ENCODE peak calls at places on chromosomes 13 and 19, in four cellular contexts. R, I, C and A are unnamed samples.

GRCh38 chr13:21232196-21232595 is 55.7 kb downstream of the MRPL57 start:
- DNase-seq in R (no peak), I (no peak), C (no peak), A (no peak)

GRCh38 chr13:67353891-67354459 is 123.8 kb upstream of the PCDH9 start:
- DNase-seq in R (no peak), I (no peak), C (peak; percentile 34), A (no peak)

GRCh38 chr19:33304760-33305647 is 2.7 kb upstream of the CEBPA start:
- DNase-seq in R (no peak), I (peak; percentile 55), C (no peak), A (no peak)

GRCh38 chr19:41031926-41032325 is 40.8 kb downstream of the CYP2B6 start:
- DNase-seq in R (no peak), I (no peak), C (no peak), A (no peak)

GRCh38 chr13:33108620-33109019 is 92.4 kb downstream of the KL start:
- DNase-seq in R (no peak), I (no peak), C (peak; percentile 69), A (no peak)

GRCh38 chr13:71813187-71813586 is 53.8 kb downstream of the DACH1 start:
- DNase-seq in R (no peak), I (no peak), C (no peak), A (no peak)

GRCh38 chr19:28578208-28578607 is 634.7 kb downstream of the UQCRFS1 start:
- DNase-seq in R (no peak), I (peak; percentile 19), C (no peak), A (no peak)

GRCh38 chr19:41318696-41319499 is 8.9 kb downstream of the CCDC97 start:
- DNase-seq in R (no peak), I (no peak), C (no peak), A (no peak)

GRCh38 chr13:79183231-79183630 is 222.8 kb downstream of the RBM26 start:
- DNase-seq in R (no peak), I (no peak), C (no peak), A (no peak)

GRCh38 chr19:45798995-45799517 is 6.4 kb upstream of the DMWD start:
- DNase-seq in R (no peak), I (no peak), C (peak; percentile 80), A (peak; percentile 54)

GRCh38 chr13:45786293-45786920 is 65.1 kb downstream of the SIAH3 start:
- DNase-seq in R (no peak), I (peak; percentile 14), C (no peak), A (no peak)

GRCh38 chr19:4581381-4582111 is 22.1 kb upstream of the SEMA6B start:
- DNase-seq in R (no peak), I (no peak), C (peak; percentile 31), A (no peak)

GRCh38 chr19:57850553-57851017 is 926 bp downstream of the ZNF587 start:
- DNase-seq in R (no peak), I (no peak), C (peak; percentile 82), A (no peak)

GRCh38 chr19:32570081-32570785 is 10.8 kb upstream of the PDCD5 start:
- DNase-seq in R (no peak), I (peak; percentile 33), C (peak; percentile 25), A (no peak)

GRCh38 chr19:8531470-8531869 is 17.5 kb upstream of the ZNF414 start:
- DNase-seq in R (no peak), I (no peak), C (no peak), A (no peak)

GRCh38 chr19:54136086-54136863 is 1.3 kb upstream of the CNOT3 start:
- DNase-seq in R (no peak), I (no peak), C (peak; percentile 7), A (no peak)

GRCh38 chr19:12628040-12629022 is 17.6 kb downstream of the ZNF791 start:
- DNase-seq in R (no peak), I (no peak), C (peak; percentile 40), A (no peak)

GRCh38 chr19:57280913-57281425 is 684 bp downstream of the ZNF460 start:
- DNase-seq in R (no peak), I (no peak), C (peak; percentile 15), A (no peak)

GRCh38 chr19:39110263-39110967 is 15.2 kb upstream of the PAK4 start:
- DNase-seq in R (no peak), I (no peak), C (no peak), A (peak; percentile 66)

GRCh38 chr19:18282021-18282787 is 782 bp upstream of the JUND start:
- DNase-seq in R (peak; percentile 77), I (no peak), C (no peak), A (no peak)

GRCh38 chr19:45478454-45479238 is 10.8 kb downstream of the FOSB start:
- DNase-seq in R (peak; percentile 63), I (peak; percentile 92), C (peak; percentile 94), A (peak; percentile 79)

GRCh38 chr13:41610426-41610825 is 153.1 kb downstream of the RGCC start:
- DNase-seq in R (no peak), I (no peak), C (peak; percentile 92), A (no peak)

GRCh38 chr13:109400192-109400591 is 386.2 kb downstream of the IRS2 start:
- DNase-seq in R (no peak), I (no peak), C (peak; percentile 10), A (no peak)

GRCh38 chr19:39974377-39975155 is 3.6 kb downstream of the PSMC4 start:
- DNase-seq in R (no peak), I (no peak), C (no peak), A (no peak)

GRCh38 chr13:110306960-110307696 is at the start of the genes COL4A1 and COL4A2:
- DNase-seq in R (no peak), I (peak; percentile 87), C (peak; percentile 80), A (no peak)

GRCh38 chr19:17002455-17002854 is 24.2 kb downstream of the CPAMD8 start:
- DNase-seq in R (no peak), I (no peak), C (no peak), A (no peak)

GRCh38 chr19:49988007-49988406 is 27.0 kb upstream of the SIGLEC11 start:
- DNase-seq in R (no peak), I (no peak), C (no peak), A (no peak)
- TF ChIP-seq CTCF in R (no peak), I (no peak), C (no peak), A (no peak)

GRCh38 chr13:50268500-50268899 is 253.3 kb downstream of the KCNRG start:
- DNase-seq in R (no peak), I (no peak), C (no peak), A (no peak)
- TF ChIP-seq CTCF in R (no peak), I (no peak), C (peak; percentile 36), A (no peak)

GRCh38 chr19:10421240-10421948 is 1.1 kb downstream of the PDE4A start:
- DNase-seq in R (no peak), I (no peak), C (no peak), A (no peak)
- TF ChIP-seq CTCF in R (no peak), I (no peak), C (no peak), A (no peak)

GRCh38 chr13:22253107-22253506 is 582.2 kb downstream of the FGF9 start:
- DNase-seq in R (no peak), I (no peak), C (no peak), A (no peak)
- TF ChIP-seq CTCF in R (no peak), I (no peak), C (no peak), A (no peak)

GRCh38 chr13:27483421-27483820 is 33.1 kb upstream of the MTIF3 start:
- DNase-seq in R (no peak), I (no peak), C (no peak), A (no peak)

GRCh38 chr13:27482996-27483395 is 32.6 kb upstream of the MTIF3 start:
- DNase-seq in R (no peak), I (no peak), C (no peak), A (peak; percentile 27)

GRCh38 chr13:27476943-27477681 is 26.7 kb upstream of the MTIF3 start:
- DNase-seq in R (no peak), I (peak; percentile 38), C (peak; percentile 5), A (no peak)

DNA sequence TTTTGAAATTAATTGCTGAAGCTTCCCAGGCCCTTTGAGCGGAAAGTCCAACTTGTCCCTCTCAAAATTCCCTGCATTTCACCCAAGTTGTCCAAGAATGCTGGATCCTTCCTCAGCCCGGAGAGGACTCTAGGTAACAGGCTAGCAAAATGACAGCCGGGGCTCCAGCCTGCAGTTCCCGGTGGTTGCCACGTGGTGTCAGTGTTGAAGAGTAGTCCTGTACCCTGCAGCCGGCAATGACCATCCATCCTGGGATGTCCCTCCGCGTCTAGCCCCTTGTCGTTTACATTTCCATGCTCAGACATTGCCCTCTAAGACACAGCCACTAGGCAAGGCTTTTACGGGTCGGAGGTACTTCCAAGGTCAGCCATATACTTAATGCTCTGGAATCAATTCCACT is 31.4 kb upstream of the MTIF3 start:
- DNase-seq in R (no peak), I (peak; percentile 64), C (no peak), A (no peak)
- TF ChIP-seq CTCF in R (no peak), I (no peak), C (peak; percentile 86), A (no peak)

DNA sequence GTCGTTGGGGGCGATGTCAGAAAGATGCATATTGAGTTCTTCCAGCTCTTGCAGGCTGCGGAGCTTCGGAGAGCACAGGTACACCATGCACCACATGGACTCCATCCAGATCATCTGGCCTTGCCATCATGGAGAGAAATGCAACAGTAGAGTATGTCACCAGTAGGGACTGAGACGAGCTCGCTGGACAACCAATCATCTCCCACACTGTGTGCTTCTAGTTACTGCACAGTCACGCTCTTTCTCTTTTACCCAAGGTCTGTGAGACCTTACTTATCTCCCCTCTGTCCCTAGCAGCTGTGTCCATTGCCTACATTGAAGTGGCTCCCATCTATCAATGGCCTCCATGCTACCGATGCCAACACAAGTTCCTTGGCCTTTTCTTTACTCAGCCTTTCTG is 90.5 kb downstream of the C13orf42 start:
- DNase-seq in R (no peak), I (no peak), C (no peak), A (no peak)
- TF ChIP-seq CTCF in R (no peak), I (no peak), C (no peak), A (no peak)